ENCODE peak calls at places on chromosomes 12 and 14, in six cellular contexts. W is uterus; Q is CD8-positive, alpha-beta T cell; E is neuronal stem cell; Z is heart left ventricle; K is ascending aorta. R is an unnamed sample. For H3K4me1 and H3K9me3, the result is how much of the 10 kb centered on the place peaks cover.

GRCh38 chr14:100106260-100106659 is 41.0 kb downstream of the EVL start:
- DNase-seq in W (no peak), E (no peak), Z (no peak), K (no peak), Q (no peak), R (no peak)

GRCh38 chr12:49279706-49280159 is 14.9 kb downstream of the TUBA1C start:
- DNase-seq in E (no peak), Z (no peak), Q (no peak), W (no peak), K (no peak), R (no peak)

GRCh38 chr12:85632390-85632789 is 203.8 kb downstream of the RASSF9 start:
- DNase-seq in Z (no peak), K (no peak), W (no peak), Q (no peak), E (no peak), R (no peak)

GRCh38 chr14:101125313-101125712 is 221.8 kb upstream of the RTL1 start:
- DNase-seq in E (no peak), W (no peak), Z (no peak), K (no peak), Q (peak), R (no peak)

GRCh38 chr12:18990866-18991265 is 138.7 kb upstream of the PLEKHA5 start:
- DNase-seq in E (no peak), Q (no peak), Z (no peak), K (no peak), W (no peak), R (no peak)

GRCh38 chr14:55780156-55780946 is 200.3 kb downstream of the KTN1 start:
- DNase-seq in Q (no peak), E (no peak), Z (peak), W (peak), K (peak), R (no peak)

GRCh38 chr14:104087505-104087904 is 2.0 kb downstream of the ASPG start:
- DNase-seq in Z (no peak), E (no peak), Q (no peak), W (no peak), K (no peak), R (no peak)

GRCh38 chr12:6068226-6068625 is 56.2 kb downstream of the VWF start:
- DNase-seq in E (no peak), K (no peak), Q (no peak), Z (no peak), W (no peak), R (no peak)

GRCh38 chr12:12272869-12273268 is 6.0 kb upstream of the LRP6 start:
- DNase-seq in Q (no peak), E (no peak), Z (no peak), W (no peak), K (no peak), R (no peak)

GRCh38 chr14:56787530-56787929 is 22.7 kb downstream of the OTX2 start:
- DNase-seq in Q (no peak), Z (no peak), K (no peak), W (no peak), E (no peak), R (no peak)

GRCh38 chr12:70796989-70797388 is 123.5 kb downstream of the PTPRR start:
- DNase-seq in K (no peak), Z (no peak), W (no peak), Q (no peak), E (no peak), R (no peak)

GRCh38 chr12:132525833-132526455 is 36.0 kb downstream of the FBRSL1 start:
- DNase-seq in E (no peak), K (no peak), Q (no peak), W (no peak), Z (no peak), R (no peak)

GRCh38 chr14:102590667-102591099 is 1.8 kb upstream of the RCOR1 start:
- DNase-seq in E (no peak), K (no peak), W (peak), Q (peak), Z (peak), R (no peak)

GRCh38 chr12:51421266-51421884 is 3.3 kb upstream of the SLC4A8 start:
- DNase-seq in Z (no peak), E (peak), K (no peak), W (no peak), Q (peak), R (peak)

GRCh38 chr14:54567224-54567633 is 301 bp downstream of the SAMD4A start:
- DNase-seq in Z (no peak), E (peak), Q (no peak), K (no peak), W (peak), R (peak)

GRCh38 chr12:122610911-122611310 is 83.9 kb downstream of the KNTC1 start:
- DNase-seq in E (no peak), Q (no peak), K (no peak), Z (no peak), W (no peak), R (no peak)

GRCh38 chr14:65331652-65332051 is 80.9 kb upstream of the FUT8 start:
- DNase-seq in E (no peak), Q (no peak), W (no peak), Z (no peak), K (no peak), R (no peak)

GRCh38 chr12:62296001-62296400 is 35.8 kb downstream of the USP15 start:
- DNase-seq in E (no peak), W (no peak), Z (no peak), K (no peak), Q (no peak), R (no peak)

GRCh38 chr12:132729541-132730320 is 19.1 kb downstream of the PGAM5 start:
- DNase-seq in W (no peak), K (no peak), Q (no peak), Z (no peak), E (no peak), R (no peak)

GRCh38 chr12:10068634-10069033 is 30.2 kb downstream of the CLEC1A start:
- DNase-seq in W (no peak), K (no peak), E (no peak), Q (no peak), Z (no peak), R (no peak)

GRCh38 chr12:1540690-1541089 is 53.7 kb downstream of the FBXL14 start:
- DNase-seq in E (no peak), Z (no peak), Q (no peak), W (no peak), K (no peak), R (no peak)

GRCh38 chr12:91205791-91206190 is 23.2 kb upstream of the DCN start:
- DNase-seq in K (no peak), E (no peak), Z (no peak), W (no peak), Q (no peak), R (no peak)

GRCh38 chr12:116264525-116265070 is 12.9 kb downstream of the MED13L start:
- DNase-seq in W (no peak), E (no peak), Q (no peak), Z (no peak), K (no peak), R (no peak)

GRCh38 chr12:123089631-123090353 is 61.1 kb downstream of the PITPNM2 start:
- DNase-seq in K (no peak), E (no peak), Z (no peak), Q (no peak), W (no peak), R (no peak)

GRCh38 chr14:68210729-68211299 is 391.2 kb downstream of the RAD51B start:
- DNase-seq in Q (peak), Z (peak), W (no peak), E (no peak), K (peak), R (peak)

GRCh38 chr12:64883264-64884163 is 59.1 kb downstream of the TBC1D30 start:
- DNase-seq in Q (no peak), Z (no peak), W (no peak), K (no peak), E (no peak), R (no peak)

GRCh38 chr14:104550849-104551728 is 28.5 kb upstream of the C14orf180 start:
- DNase-seq in K (peak), W (no peak), Z (peak), Q (no peak), E (no peak), R (no peak)

GRCh38 chr12:31989571-31989970 is 30.4 kb downstream of the RESF1 start:
- DNase-seq in W (no peak), Z (no peak), K (no peak), Q (no peak), E (no peak), R (no peak)

GRCh38 chr14:63673882-63674497 is 32.3 kb upstream of the WDR89 start:
- DNase-seq in E (no peak), Z (no peak), Q (no peak), K (no peak), W (no peak), R (no peak)

GRCh38 chr14:66435683-66436082 is 50.5 kb upstream of the CCDC196 start:
- DNase-seq in E (no peak), Q (no peak), Z (no peak), K (no peak), W (no peak), R (no peak)

GRCh38 chr14:63174760-63175191 is 29.5 kb upstream of the RHOJ start:
- DNase-seq in Q (no peak), K (no peak), W (peak), Z (no peak), E (peak), R (no peak)

GRCh38 chr14:78598046-78598652 is 428.0 kb downstream of the NRXN3 start:
- DNase-seq in Z (peak), E (peak), Q (peak), K (no peak), W (peak), R (peak)

GRCh38 chr14:64646103-64646502 is 58.1 kb upstream of the PLEKHG3 start:
- DNase-seq in W (peak), K (no peak), E (no peak), Z (no peak), Q (no peak), R (no peak)

GRCh38 chr12:79688376-79689040 is 2.3 kb downstream of the PAWR start:
- DNase-seq in E (no peak), Q (no peak), Z (no peak), K (no peak), W (no peak), R (no peak)

GRCh38 chr14:103576371-103577024 is 13.7 kb downstream of the COA8 start:
- DNase-seq in W (peak), E (peak), K (peak), Q (no peak), Z (peak), R (no peak)

GRCh38 chr14:86457729-86458128 is 927.8 kb downstream of the FLRT2 start:
- DNase-seq in W (no peak), E (no peak), K (no peak), Z (no peak), Q (no peak), R (no peak)

GRCh38 chr12:120254809-120255208 is 10.7 kb downstream of the PXN start:
- DNase-seq in Z (no peak), K (no peak), W (no peak), Q (no peak), E (no peak), R (no peak)

GRCh38 chr12:120259418-120260202 is 5.9 kb downstream of the PXN start:
- DNase-seq in Q (no peak), K (no peak), Z (no peak), W (no peak), E (no peak), R (no peak)

GRCh38 chr12:120258323-120258896 is 7.1 kb downstream of the PXN start:
- DNase-seq in K (no peak), Z (no peak), Q (no peak), E (no peak), W (no peak), R (no peak)

GRCh38 chr12:120260607-120261006 is 4.9 kb downstream of the PXN start:
- DNase-seq in E (no peak), W (no peak), K (no peak), Z (no peak), Q (no peak), R (no peak)

DNA sequence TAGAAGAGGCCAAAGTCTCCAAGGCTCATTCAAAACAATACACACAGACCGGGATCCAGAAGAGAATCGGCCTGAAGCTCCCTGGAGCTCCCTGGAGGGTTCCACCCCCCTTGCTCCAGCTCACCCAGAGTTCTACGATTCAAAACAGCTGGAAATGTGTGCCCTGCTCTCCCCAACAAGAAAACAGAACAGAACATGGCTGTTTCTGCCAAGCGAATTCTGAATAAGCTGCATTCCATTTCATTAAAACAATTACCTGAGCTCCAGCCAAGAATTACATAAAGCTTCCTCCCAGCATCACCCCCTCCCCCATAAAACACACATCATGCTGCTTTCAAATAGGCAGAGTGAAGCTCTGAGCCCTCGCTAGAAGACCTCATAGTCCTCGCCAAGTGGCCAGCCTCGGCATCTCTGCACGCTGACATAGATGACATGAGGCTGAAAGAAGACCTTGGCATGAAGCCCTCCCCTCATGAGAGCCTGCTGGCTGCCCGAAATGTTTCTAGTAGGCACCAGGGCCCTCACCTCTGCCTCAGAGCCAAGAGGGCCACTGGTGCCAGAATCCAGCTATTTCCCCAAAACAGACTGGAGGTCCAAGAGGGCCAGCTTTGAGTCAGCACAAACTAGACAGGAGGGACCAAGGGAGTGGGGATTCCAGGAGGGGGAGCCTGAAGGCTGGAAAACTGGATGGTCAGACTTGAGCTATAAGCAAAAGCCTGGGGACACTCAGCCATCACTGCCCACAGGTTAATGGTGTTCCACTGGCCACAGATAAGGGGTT is 8.3 kb downstream of the PXN start:
- DNase-seq in W (peak), Z (peak), E (no peak), Q (no peak), K (peak), R (no peak)
- H3K4me1 ChIP-seq in W (under half), Z (half or more), E (under half), Q (half or more), K (under half), R (half or more)

DNA sequence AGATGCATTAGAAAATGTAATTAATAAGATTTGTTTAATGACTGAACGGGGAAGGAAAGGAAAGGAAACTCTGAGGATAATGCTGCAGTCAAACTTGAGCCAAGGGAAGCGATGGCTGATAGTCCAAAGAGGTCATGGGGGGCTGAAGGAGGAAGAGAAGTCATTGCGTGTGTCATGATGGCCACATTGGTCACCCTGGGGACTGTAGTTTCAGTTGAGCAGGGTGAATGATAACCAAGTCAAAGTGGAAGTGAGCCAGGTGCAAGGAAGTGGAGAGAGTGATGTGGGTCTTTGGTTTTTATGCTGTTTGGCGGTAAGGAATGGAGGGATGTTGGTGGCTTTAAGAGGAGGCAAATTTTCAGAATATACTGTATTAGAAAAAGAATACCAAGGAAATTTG is 21.6 kb downstream of the C12orf75 start:
- DNase-seq in E (no peak), Q (no peak), W (no peak), K (no peak), Z (no peak), R (no peak)
- H3K4me3 ChIP-seq in E (no peak), Q (no peak), W (no peak), K (no peak), Z (no peak), R (no peak)

DNA sequence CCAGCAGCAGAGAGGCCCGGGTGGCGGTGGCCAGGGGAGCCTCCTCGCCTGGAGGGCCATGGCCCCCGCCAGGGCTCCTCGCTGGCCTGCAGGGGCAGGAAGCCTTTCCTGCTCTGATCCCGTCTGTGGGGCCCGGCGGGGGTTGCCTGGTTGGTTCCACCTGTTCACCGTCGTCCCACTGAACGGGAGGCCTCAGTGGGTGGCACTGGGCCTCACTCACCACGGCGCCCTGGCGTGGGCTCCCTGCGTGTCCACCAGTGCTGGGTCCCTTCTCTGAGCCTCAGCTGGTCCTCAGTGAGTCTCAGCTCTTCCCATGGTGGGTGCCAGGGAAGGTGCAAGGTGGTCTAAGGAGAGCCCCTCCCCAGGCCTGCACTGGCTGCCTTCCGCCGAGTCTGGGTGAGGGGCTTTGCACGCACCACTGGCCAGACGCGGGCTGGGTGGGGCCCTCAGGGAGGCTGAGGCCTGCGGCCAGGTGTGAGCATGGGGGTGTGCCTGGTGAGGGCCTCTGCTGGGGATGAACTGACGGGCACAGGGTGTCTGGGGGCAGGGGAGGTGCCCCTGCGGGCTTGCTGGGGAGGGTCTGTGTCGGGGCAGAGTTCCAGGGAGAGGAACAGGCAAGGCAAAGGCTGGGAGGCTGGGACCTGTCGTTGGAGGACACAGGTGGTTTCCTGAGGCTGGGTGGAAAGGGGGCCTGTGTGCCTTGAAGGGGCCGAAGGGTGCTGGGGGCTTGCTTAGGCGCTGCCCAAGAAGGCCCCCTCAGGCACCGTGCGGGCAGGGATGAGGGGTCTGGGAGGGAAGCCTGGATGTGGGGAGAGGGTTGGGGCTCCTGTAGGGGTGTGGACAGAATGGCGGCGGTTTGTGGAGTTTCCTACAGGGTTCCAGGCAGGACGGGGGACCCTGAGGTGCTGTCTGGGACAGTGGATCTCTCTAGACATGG is 339.8 kb downstream of the TMEM121 start:
- DNase-seq in W (peak), K (peak), Q (no peak), Z (peak), E (no peak), R (no peak)
- H3K9me3 ChIP-seq in W (under half), K (under half), Q (under half), Z (under half), E (half or more), R (under half)

DNA sequence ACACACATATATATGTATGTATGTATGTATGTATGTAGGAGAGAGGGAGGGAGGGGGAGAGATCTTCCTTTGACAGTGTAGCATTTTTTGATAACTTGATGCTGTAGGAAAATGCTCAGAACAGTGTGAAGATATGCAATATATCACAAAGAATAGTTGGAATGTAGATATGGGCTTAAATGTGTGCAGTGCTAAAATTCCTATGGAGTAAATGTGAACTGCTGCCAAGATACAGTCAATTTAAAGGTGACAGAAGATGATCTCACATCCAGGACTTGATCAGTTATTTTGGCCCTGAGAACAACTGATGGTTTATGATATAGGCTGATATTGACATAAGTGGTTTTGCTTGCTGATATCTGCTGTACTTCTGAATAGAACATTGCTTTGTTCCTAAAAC is 84.2 kb downstream of the DAAM1 start:
- DNase-seq in Q (no peak), Z (no peak), K (no peak), W (no peak), E (no peak), R (no peak)
- H3K4me1 ChIP-seq in Q (under half), Z (under half), K (under half), W (under half), E (under half), R (under half)

DNA sequence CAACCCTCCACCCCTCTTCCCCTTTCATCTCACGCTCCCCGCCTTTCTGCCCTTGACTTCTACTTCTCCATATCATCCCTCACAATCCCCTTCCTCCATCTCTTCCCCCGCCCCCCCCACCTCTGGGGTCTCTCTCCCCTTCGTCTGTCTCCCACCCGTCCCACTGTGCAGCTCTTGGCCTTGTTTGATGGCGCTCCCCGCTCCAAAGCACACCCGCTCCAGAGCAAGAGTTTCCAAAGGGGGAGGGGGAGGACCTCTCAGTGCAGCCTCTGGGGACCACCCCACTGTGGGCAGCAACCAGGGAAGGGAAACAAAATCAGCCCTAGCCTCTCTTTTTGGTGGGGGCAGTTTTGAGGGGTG is 774 bp downstream of the CHGA start:
- DNase-seq in K (no peak), Z (no peak), E (no peak), W (no peak), Q (no peak), R (no peak)
- H3K4me3 ChIP-seq in K (no peak), Z (no peak), E (peak), W (no peak), Q (no peak), R (no peak)

GRCh38 chr12:130146532-130146931 is 15.7 kb upstream of the FZD10 start:
- DNase-seq in K (no peak), Q (no peak), W (no peak), Z (no peak), E (no peak), R (no peak)
- H3K9me3 ChIP-seq in K (under half), Q (under half), W (under half), Z (under half), E (under half), R (under half)

R was measured in naive thymus-derived CD4-positive, alpha-beta T cell.